ENCODE peak calls at places on chromosomes 5 and 9, in eight cellular contexts. L, R, N, H, J, K, V and Q are unnamed samples.

GRCh38 chr5:79091064-79091463 is 20.5 kb upstream of the BHMT start:
- DNase-seq in K (no peak), R (no peak), V (no peak), N (no peak), L (no peak), H (no peak), J (no peak), Q (no peak)

GRCh38 chr5:140591747-140592372 is 27.2 kb downstream of the SLC35A4 start:
- DNase-seq in H (no peak), J (no peak), K (no peak), V (no peak), L (no peak), N (no peak), R (no peak), Q (no peak)

GRCh38 chr5:137975208-137975607 is 57.7 kb downstream of the FAM13B start:
- DNase-seq in L (no peak), R (no peak), V (no peak), K (no peak), J (no peak), H (no peak), N (no peak), Q (no peak)

GRCh38 chr5:153659337-153659736 is 168.9 kb downstream of the GRIA1 start:
- DNase-seq in N (no peak), K (no peak), V (no peak), L (peak), R (no peak), H (no peak), J (no peak), Q (no peak)

GRCh38 chr5:179207920-179208705 is 137.1 kb downstream of the ADAMTS2 start:
- DNase-seq in J (no peak), R (no peak), V (no peak), K (no peak), H (no peak), N (no peak), L (no peak), Q (no peak)

GRCh38 chr9:129012893-129013448 is 15.2 kb downstream of the SH3GLB2 start:
- DNase-seq in L (peak), R (no peak), J (no peak), K (no peak), H (no peak), V (no peak), N (peak), Q (no peak)

GRCh38 chr5:33241826-33242225 is 198.9 kb upstream of the TARS1 start:
- DNase-seq in L (no peak), K (no peak), H (no peak), V (no peak), R (peak), N (no peak), J (no peak), Q (no peak)

GRCh38 chr5:53381-54174 is 38.4 kb upstream of the PLEKHG4B start:
- DNase-seq in V (no peak), R (peak), L (peak), K (peak), N (peak), H (peak), J (no peak), Q (no peak)

GRCh38 chr5:174383196-174384178 is 338.0 kb downstream of the NSG2 start:
- DNase-seq in H (no peak), V (no peak), L (no peak), K (no peak), R (no peak), N (no peak), J (no peak), Q (no peak)

GRCh38 chr9:130143974-130144373 is 28.2 kb upstream of the NCS1 start:
- DNase-seq in H (no peak), V (no peak), J (peak), R (no peak), L (no peak), K (no peak), N (peak), Q (no peak)

GRCh38 chr5:148474025-148474511 is 90.3 kb downstream of the FBXO38 start:
- DNase-seq in R (no peak), K (no peak), V (no peak), H (no peak), N (no peak), J (peak), L (no peak), Q (peak)

GRCh38 chr9:83322438-83322837 is 215.8 kb downstream of the FRMD3 start:
- DNase-seq in H (no peak), L (no peak), V (no peak), R (no peak), K (no peak), J (no peak), N (no peak), Q (no peak)

GRCh38 chr5:78779771-78780616 is 131.4 kb upstream of the LHFPL2 start:
- DNase-seq in N (no peak), V (no peak), H (no peak), J (no peak), K (no peak), L (no peak), R (no peak), Q (no peak)

GRCh38 chr5:147162740-147163139 is 72.1 kb upstream of the STK32A start:
- DNase-seq in V (no peak), L (peak), J (no peak), H (no peak), R (no peak), N (no peak), K (no peak), Q (no peak)

GRCh38 chr9:91178281-91179236 is 183.2 kb downstream of the AUH start:
- DNase-seq in N (peak), H (no peak), J (no peak), L (no peak), R (no peak), K (no peak), V (no peak), Q (peak)

GRCh38 chr5:92064993-92065392 is 681.9 kb upstream of the ARRDC3 start:
- DNase-seq in H (no peak), L (no peak), R (no peak), K (no peak), J (no peak), N (no peak), V (no peak), Q (no peak)

GRCh38 chr9:130997925-130998595 is 10.9 kb upstream of the LAMC3 start:
- DNase-seq in N (peak), V (no peak), R (peak), L (peak), K (peak), H (peak), J (peak), Q (peak)

GRCh38 chr5:118043531-118043930 is 944.8 kb downstream of the DTWD2 start:
- DNase-seq in L (no peak), H (no peak), R (no peak), J (no peak), N (peak), V (no peak), K (no peak), Q (no peak)

GRCh38 chr5:28543699-28544098 is 1505.3 kb upstream of the CDH9 start:
- DNase-seq in N (no peak), K (no peak), L (no peak), V (no peak), J (no peak), R (no peak), H (no peak), Q (no peak)

GRCh38 chr9:137828527-137829259 is 48.9 kb upstream of the CACNA1B start:
- DNase-seq in H (no peak), R (no peak), V (no peak), L (peak), N (peak), J (no peak), K (peak), Q (no peak)

GRCh38 chr5:27815061-27815460 is 776.7 kb upstream of the CDH9 start:
- DNase-seq in R (no peak), H (no peak), N (no peak), L (no peak), K (no peak), J (no peak), V (no peak), Q (no peak)

GRCh38 chr5:77210091-77211012 is at the start of gene PDE8B:
- DNase-seq in H (peak), J (peak), K (no peak), V (no peak), N (peak), L (peak), R (no peak), Q (no peak)